ENCODE peak calls at places on chromosomes 3 and 15, in eight cellular contexts. K, T, X, U, M, A, V and Y are unnamed samples.

GRCh38 chr3:159733194-159733860 is 255.3 kb upstream of the IL12A start:
- DNase-seq in K (peak; percentile 45), T (no peak), X (peak; percentile 44), U (peak; percentile 72), M (no peak), A (no peak), V (no peak), Y (no peak)

GRCh38 chr3:10467904-10468610 is 37.3 kb downstream of the ATP2B2 start:
- DNase-seq in K (no peak), T (no peak), X (no peak), U (no peak), M (peak; percentile 82), A (no peak), V (no peak), Y (no peak)

GRCh38 chr15:29117778-29118177 is 151.8 kb downstream of the NSMCE3 start:
- DNase-seq in K (no peak), T (no peak), X (no peak), U (no peak), M (no peak), A (no peak), V (no peak), Y (no peak)

GRCh38 chr3:3448468-3448867 is 269.0 kb upstream of the CRBN start:
- DNase-seq in K (no peak), T (no peak), X (no peak), U (no peak), M (no peak), A (no peak), V (no peak), Y (no peak)

GRCh38 chr15:77540346-77541060 is 92.2 kb downstream of the LINGO1 start:
- DNase-seq in K (no peak), T (no peak), X (no peak), U (no peak), M (no peak), A (no peak), V (no peak), Y (no peak)

GRCh38 chr3:147418352-147418751 is 9.2 kb downstream of the ZIC1 start:
- DNase-seq in K (peak; percentile 4), T (no peak), X (no peak), U (peak; percentile 55), M (no peak), A (no peak), V (no peak), Y (no peak)

GRCh38 chr3:36282774-36283173 is 97.5 kb upstream of the STAC start:
- DNase-seq in K (no peak), T (no peak), X (no peak), U (no peak), M (no peak), A (no peak), V (no peak), Y (no peak)

GRCh38 chr15:80580107-80580506 is 115.0 kb upstream of the ABHD17C start:
- DNase-seq in K (peak; percentile 83), T (no peak), X (peak; percentile 100), U (peak; percentile 69), M (no peak), A (no peak), V (no peak), Y (no peak)

GRCh38 chr15:27028836-27029482 is 58.0 kb downstream of the GABRG3 start:
- DNase-seq in K (no peak), T (no peak), X (no peak), U (no peak), M (no peak), A (no peak), V (no peak), Y (peak; percentile 17)

GRCh38 chr3:60841355-60841754 is 409.9 kb downstream of the FHIT start:
- DNase-seq in K (peak; percentile 52), T (no peak), X (no peak), U (peak; percentile 71), M (peak; percentile 45), A (no peak), V (no peak), Y (no peak)

GRCh38 chr3:187628169-187628568 is 42.0 kb downstream of the SST start:
- DNase-seq in K (no peak), T (no peak), X (no peak), U (no peak), M (no peak), A (no peak), V (peak; percentile 72), Y (no peak)

GRCh38 chr3:115918900-115919299 is 295.6 kb downstream of the GAP43 start:
- DNase-seq in K (no peak), T (no peak), X (no peak), U (no peak), M (no peak), A (no peak), V (no peak), Y (no peak)

GRCh38 chr3:125087768-125088391 is 32.1 kb upstream of the HEG1 start:
- DNase-seq in K (peak; percentile 85), T (no peak), X (no peak), U (peak; percentile 62), M (no peak), A (no peak), V (no peak), Y (no peak)

GRCh38 chr3:29381595-29381994 is 100.7 kb downstream of the RBMS3 start:
- DNase-seq in K (peak; percentile 40), T (no peak), X (peak; percentile 45), U (peak; percentile 67), M (no peak), A (no peak), V (no peak), Y (no peak)

GRCh38 chr15:28868744-28869143 is 17.0 kb upstream of the APBA2 start:
- DNase-seq in K (no peak), T (no peak), X (no peak), U (no peak), M (no peak), A (no peak), V (no peak), Y (no peak)

GRCh38 chr3:54294214-54294613 is 171.9 kb downstream of the CACNA2D3 start:
- DNase-seq in K (no peak), T (no peak), X (no peak), U (no peak), M (no peak), A (no peak), V (peak; percentile 63), Y (peak; percentile 9)

DNA sequence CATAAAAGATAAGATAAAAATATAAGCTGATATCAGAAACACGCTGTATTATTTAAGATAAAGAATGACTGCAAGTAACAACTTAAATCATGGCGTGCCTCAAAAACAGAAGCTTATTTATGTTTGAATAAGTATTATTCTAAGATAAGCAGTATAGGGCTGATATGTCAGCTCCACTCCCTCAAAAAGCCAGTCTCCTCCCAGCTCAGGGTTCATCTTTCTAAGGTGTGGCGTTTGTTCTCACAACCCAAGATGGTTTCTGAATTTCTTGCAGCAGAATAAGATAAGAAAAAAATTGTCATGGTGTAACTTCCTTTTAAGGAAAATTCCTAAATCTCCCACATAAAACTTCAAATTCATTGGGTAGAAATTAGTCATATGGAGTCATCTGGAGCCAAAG is 166.1 kb upstream of the POU1F1 start:
- DNase-seq in K (no peak), T (no peak), X (no peak), U (no peak), M (no peak), A (no peak), V (no peak), Y (no peak)
- H3K4me3 ChIP-seq in K (no peak overlapping the region), T (no peak overlapping the region), X (no peak overlapping the region), U (no peak overlapping the region), M (no peak overlapping the region), A (no peak overlapping the region), V (no peak overlapping the region), Y (no peak overlapping the region)

DNA sequence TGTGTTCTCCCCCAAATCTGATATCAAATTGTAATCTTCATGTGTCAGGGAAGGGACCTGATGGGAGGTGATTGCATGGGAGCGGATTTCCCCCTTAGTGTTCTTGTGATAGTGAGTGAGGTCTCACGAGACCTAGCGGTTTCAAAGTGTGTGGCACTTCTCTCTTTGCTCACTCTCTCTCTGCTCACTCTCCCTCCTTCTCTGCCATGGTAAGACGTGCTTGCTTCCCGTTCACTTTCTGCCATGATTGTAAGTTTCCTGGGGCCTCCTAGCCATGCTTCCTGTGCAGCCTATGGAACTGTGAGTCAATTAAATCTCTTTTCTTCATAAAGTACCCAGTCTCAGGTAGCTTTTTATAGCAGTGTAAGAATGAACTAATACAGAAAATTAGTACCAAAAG is 30.6 kb upstream of the OR5H6 start:
- DNase-seq in K (no peak), T (no peak), X (no peak), U (no peak), M (no peak), A (no peak), V (no peak), Y (no peak)
- H3K4me3 ChIP-seq in K (no peak overlapping the region), T (no peak overlapping the region), X (no peak overlapping the region), U (no peak overlapping the region), M (no peak overlapping the region), A (no peak overlapping the region), V (no peak overlapping the region), Y (no peak overlapping the region)

GRCh38 chr3:114323546-114324254 is 29.9 kb downstream of the TIGIT start:
- DNase-seq in K (no peak), T (no peak), X (no peak), U (no peak), M (no peak), A (no peak), V (no peak), Y (no peak)
- H3K4me3 ChIP-seq in K (no peak overlapping the region), T (no peak overlapping the region), X (no peak overlapping the region), U (no peak overlapping the region), M (no peak overlapping the region), A (no peak overlapping the region), V (no peak overlapping the region), Y (no peak overlapping the region)

DNA sequence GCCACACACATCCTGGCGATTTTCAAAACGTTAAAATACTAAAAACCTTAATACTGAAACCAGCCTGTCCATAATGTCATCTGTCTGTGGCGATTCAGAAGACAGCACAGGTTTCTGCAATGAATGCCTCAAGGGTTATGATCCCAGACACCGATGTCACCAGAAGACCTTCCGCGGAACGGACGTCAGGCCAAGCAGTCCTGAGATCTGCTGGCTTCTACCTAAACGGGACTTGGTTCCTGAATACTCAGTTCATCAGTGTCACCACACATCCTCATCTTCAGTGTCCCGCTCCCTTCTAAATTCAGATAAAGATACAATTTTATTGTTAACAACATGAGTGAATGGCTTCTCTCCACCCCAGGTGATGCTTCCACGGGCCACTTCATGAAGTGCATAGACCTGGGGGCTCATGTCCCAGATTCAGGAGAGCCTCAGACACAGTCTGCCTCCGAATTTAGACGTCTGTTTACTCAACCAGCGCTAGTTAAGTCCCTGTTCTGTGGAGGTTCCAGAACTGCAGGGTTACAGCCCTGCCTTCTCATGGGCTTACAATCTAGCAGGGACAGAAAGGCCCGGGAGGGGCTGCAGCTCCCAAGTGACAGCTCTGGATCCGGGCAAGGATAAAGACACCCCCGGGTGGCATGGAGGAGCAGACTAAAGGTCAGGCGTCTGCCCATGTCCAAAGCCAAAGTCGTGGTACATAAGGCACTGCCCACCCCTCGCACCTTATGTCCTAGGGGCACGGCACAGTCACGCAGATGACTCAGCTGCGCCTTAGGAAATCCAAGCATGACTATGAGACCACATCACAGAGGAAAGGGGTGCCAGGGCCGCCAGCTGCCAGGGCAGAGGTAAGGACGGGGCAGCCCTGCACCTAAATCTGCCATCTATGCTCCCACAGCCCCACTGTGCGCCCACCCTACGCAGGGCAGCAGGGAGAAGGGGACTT is 75.9 kb downstream of the VGLL4 start:
- DNase-seq in K (peak; percentile 79), T (no peak), X (peak; percentile 91), U (peak; percentile 71), M (peak; percentile 32), A (no peak), V (no peak), Y (no peak)
- H3K4me3 ChIP-seq in K (peak overlapping the region; percentile 50), T (no peak overlapping the region), X (no peak overlapping the region), U (peak overlapping the region; percentile 40), M (no peak overlapping the region), A (no peak overlapping the region), V (no peak overlapping the region), Y (no peak overlapping the region)